ENCODE peak calls at places on chromosomes 1 and 21, in six cellular contexts. One of them, this sample, is unnamed.
A peak's percentile ranks its signal among the peaks of the same experiment; 100 is the strongest.

GRCh38 chr1:165936542-165936941 is 109.1 kb downstream of the UCK2 start:
- DNase-seq in cardiac septum: no peak
- DNase-seq in astrocyte of the cerebellum: no peak
- DNase-seq in activated CD8-positive, alpha-beta memory T cell treated with anti-CD3 and anti-CD28 coated beads for 1 hour: no peak
- DNase-seq in activated naive CD4-positive, alpha-beta T cell: no peak
- DNase-seq in endothelial cell of umbilical vein: no peak
- DNase-seq in this sample: no peak

GRCh38 chr1:3237994-3238704 is 169.1 kb downstream of the PRDM16 start:
- DNase-seq in cardiac septum: no peak
- DNase-seq in astrocyte of the cerebellum: no peak
- DNase-seq in activated CD8-positive, alpha-beta memory T cell treated with anti-CD3 and anti-CD28 coated beads for 1 hour: no peak
- DNase-seq in activated naive CD4-positive, alpha-beta T cell: no peak
- DNase-seq in endothelial cell of umbilical vein: no peak
- DNase-seq in this sample: no peak

GRCh38 chr1:33256701-33257387 is 552 bp downstream of the ZNF362 start:
- DNase-seq in cardiac septum: peak; percentile 80
- DNase-seq in astrocyte of the cerebellum: peak; percentile 36
- DNase-seq in activated CD8-positive, alpha-beta memory T cell treated with anti-CD3 and anti-CD28 coated beads for 1 hour: peak; percentile 18
- DNase-seq in activated naive CD4-positive, alpha-beta T cell: no peak
- DNase-seq in endothelial cell of umbilical vein: peak; percentile 65
- DNase-seq in this sample: peak; percentile 4

GRCh38 chr21:35014302-35015044 is 34.6 kb downstream of the RUNX1 start:
- DNase-seq in cardiac septum: no peak
- DNase-seq in astrocyte of the cerebellum: no peak
- DNase-seq in activated CD8-positive, alpha-beta memory T cell treated with anti-CD3 and anti-CD28 coated beads for 1 hour: no peak
- DNase-seq in activated naive CD4-positive, alpha-beta T cell: no peak
- DNase-seq in endothelial cell of umbilical vein: peak; percentile 8
- DNase-seq in this sample: no peak

GRCh38 chr1:181151378-181152326 is 63.2 kb downstream of the IER5 start:
- DNase-seq in cardiac septum: no peak
- DNase-seq in astrocyte of the cerebellum: no peak
- DNase-seq in activated CD8-positive, alpha-beta memory T cell treated with anti-CD3 and anti-CD28 coated beads for 1 hour: no peak
- DNase-seq in activated naive CD4-positive, alpha-beta T cell: no peak
- DNase-seq in endothelial cell of umbilical vein: no peak
- DNase-seq in this sample: no peak

GRCh38 chr1:22208265-22208972 is 65.5 kb upstream of the WNT4 start:
- DNase-seq in cardiac septum: no peak
- DNase-seq in astrocyte of the cerebellum: no peak
- DNase-seq in activated CD8-positive, alpha-beta memory T cell treated with anti-CD3 and anti-CD28 coated beads for 1 hour: no peak
- DNase-seq in activated naive CD4-positive, alpha-beta T cell: no peak
- DNase-seq in endothelial cell of umbilical vein: no peak
- DNase-seq in this sample: no peak

GRCh38 chr1:10484519-10484918 is 9.8 kb downstream of the PEX14 start:
- DNase-seq in cardiac septum: no peak
- DNase-seq in astrocyte of the cerebellum: no peak
- DNase-seq in activated CD8-positive, alpha-beta memory T cell treated with anti-CD3 and anti-CD28 coated beads for 1 hour: no peak
- DNase-seq in activated naive CD4-positive, alpha-beta T cell: no peak
- DNase-seq in endothelial cell of umbilical vein: no peak
- DNase-seq in this sample: no peak

GRCh38 chr1:206737729-206738222 is 32.8 kb upstream of the IL19 start:
- DNase-seq in cardiac septum: no peak
- DNase-seq in astrocyte of the cerebellum: no peak
- DNase-seq in activated CD8-positive, alpha-beta memory T cell treated with anti-CD3 and anti-CD28 coated beads for 1 hour: no peak
- DNase-seq in activated naive CD4-positive, alpha-beta T cell: no peak
- DNase-seq in endothelial cell of umbilical vein: no peak
- DNase-seq in this sample: no peak

GRCh38 chr1:167428418-167428817 is 89.9 kb downstream of the CD247 start:
- DNase-seq in cardiac septum: no peak
- DNase-seq in astrocyte of the cerebellum: no peak
- DNase-seq in activated CD8-positive, alpha-beta memory T cell treated with anti-CD3 and anti-CD28 coated beads for 1 hour: no peak
- DNase-seq in activated naive CD4-positive, alpha-beta T cell: no peak
- DNase-seq in endothelial cell of umbilical vein: no peak
- DNase-seq in this sample: no peak

GRCh38 chr1:227788279-227789041 is 27.0 kb upstream of the PRSS38 start:
- DNase-seq in cardiac septum: no peak
- DNase-seq in astrocyte of the cerebellum: no peak
- DNase-seq in activated CD8-positive, alpha-beta memory T cell treated with anti-CD3 and anti-CD28 coated beads for 1 hour: no peak
- DNase-seq in activated naive CD4-positive, alpha-beta T cell: no peak
- DNase-seq in endothelial cell of umbilical vein: peak; percentile 62
- DNase-seq in this sample: no peak

GRCh38 chr1:178052650-178053461 is 41.0 kb upstream of the RASAL2 start:
- DNase-seq in cardiac septum: no peak
- DNase-seq in astrocyte of the cerebellum: peak; percentile 52
- DNase-seq in activated CD8-positive, alpha-beta memory T cell treated with anti-CD3 and anti-CD28 coated beads for 1 hour: no peak
- DNase-seq in activated naive CD4-positive, alpha-beta T cell: no peak
- DNase-seq in endothelial cell of umbilical vein: peak; percentile 48
- DNase-seq in this sample: no peak

GRCh38 chr1:156502749-156503671 is 2.4 kb upstream of the MEF2D start:
- DNase-seq in cardiac septum: peak; percentile 90
- DNase-seq in astrocyte of the cerebellum: peak; percentile 72
- DNase-seq in activated CD8-positive, alpha-beta memory T cell treated with anti-CD3 and anti-CD28 coated beads for 1 hour: no peak
- DNase-seq in activated naive CD4-positive, alpha-beta T cell: no peak
- DNase-seq in endothelial cell of umbilical vein: peak; percentile 97
- DNase-seq in this sample: no peak

GRCh38 chr1:97529600-97529999 is 391.2 kb downstream of the DPYD start:
- DNase-seq in cardiac septum: no peak
- DNase-seq in astrocyte of the cerebellum: no peak
- DNase-seq in activated CD8-positive, alpha-beta memory T cell treated with anti-CD3 and anti-CD28 coated beads for 1 hour: no peak
- DNase-seq in activated naive CD4-positive, alpha-beta T cell: no peak
- DNase-seq in endothelial cell of umbilical vein: no peak
- DNase-seq in this sample: no peak

GRCh38 chr1:151009206-151009587 is 948 bp downstream of the PRUNE1 start:
- DNase-seq in cardiac septum: no peak
- DNase-seq in astrocyte of the cerebellum: peak; percentile 81
- DNase-seq in activated CD8-positive, alpha-beta memory T cell treated with anti-CD3 and anti-CD28 coated beads for 1 hour: no peak
- DNase-seq in activated naive CD4-positive, alpha-beta T cell: no peak
- DNase-seq in endothelial cell of umbilical vein: no peak
- DNase-seq in this sample: no peak

GRCh38 chr1:93177991-93178390 is 2.2 kb downstream of the TMED5 start:
- DNase-seq in cardiac septum: no peak
- DNase-seq in astrocyte of the cerebellum: no peak
- DNase-seq in activated CD8-positive, alpha-beta memory T cell treated with anti-CD3 and anti-CD28 coated beads for 1 hour: no peak
- DNase-seq in activated naive CD4-positive, alpha-beta T cell: no peak
- DNase-seq in endothelial cell of umbilical vein: peak; percentile 58
- DNase-seq in this sample: no peak

GRCh38 chr1:3770047-3770765 is 2.3 kb upstream of the SMIM1 start:
- DNase-seq in cardiac septum: no peak
- DNase-seq in astrocyte of the cerebellum: no peak
- DNase-seq in activated CD8-positive, alpha-beta memory T cell treated with anti-CD3 and anti-CD28 coated beads for 1 hour: no peak
- DNase-seq in activated naive CD4-positive, alpha-beta T cell: no peak
- DNase-seq in endothelial cell of umbilical vein: no peak
- DNase-seq in this sample: no peak

GRCh38 chr1:4005431-4005830 is 105.4 kb upstream of the C1orf174 start:
- DNase-seq in cardiac septum: peak; percentile 43
- DNase-seq in astrocyte of the cerebellum: no peak
- DNase-seq in activated CD8-positive, alpha-beta memory T cell treated with anti-CD3 and anti-CD28 coated beads for 1 hour: no peak
- DNase-seq in activated naive CD4-positive, alpha-beta T cell: no peak
- DNase-seq in endothelial cell of umbilical vein: no peak
- DNase-seq in this sample: no peak

GRCh38 chr1:11519629-11520031 is 40.7 kb downstream of the DISP3 start:
- DNase-seq in cardiac septum: peak; percentile 57
- DNase-seq in astrocyte of the cerebellum: no peak
- DNase-seq in activated CD8-positive, alpha-beta memory T cell treated with anti-CD3 and anti-CD28 coated beads for 1 hour: no peak
- DNase-seq in activated naive CD4-positive, alpha-beta T cell: no peak
- DNase-seq in endothelial cell of umbilical vein: no peak
- DNase-seq in this sample: no peak

GRCh38 chr1:25785321-25786067 is 14.5 kb upstream of the SELENON start:
- DNase-seq in cardiac septum: no peak
- DNase-seq in astrocyte of the cerebellum: no peak
- DNase-seq in activated CD8-positive, alpha-beta memory T cell treated with anti-CD3 and anti-CD28 coated beads for 1 hour: no peak
- DNase-seq in activated naive CD4-positive, alpha-beta T cell: no peak
- DNase-seq in endothelial cell of umbilical vein: no peak
- DNase-seq in this sample: no peak

GRCh38 chr1:48043524-48043923 is 46.3 kb upstream of the TRABD2B start:
- DNase-seq in cardiac septum: no peak
- DNase-seq in astrocyte of the cerebellum: no peak
- DNase-seq in activated CD8-positive, alpha-beta memory T cell treated with anti-CD3 and anti-CD28 coated beads for 1 hour: no peak
- DNase-seq in activated naive CD4-positive, alpha-beta T cell: no peak
- DNase-seq in endothelial cell of umbilical vein: no peak
- DNase-seq in this sample: no peak

GRCh38 chr1:121518726-121519041 is 333.9 kb downstream of the SRGAP2C start:
- DNase-seq in cardiac septum: no peak
- DNase-seq in astrocyte of the cerebellum: no peak
- DNase-seq in activated CD8-positive, alpha-beta memory T cell treated with anti-CD3 and anti-CD28 coated beads for 1 hour: no peak
- DNase-seq in activated naive CD4-positive, alpha-beta T cell: no peak
- DNase-seq in endothelial cell of umbilical vein: no peak
- DNase-seq in this sample: no peak

GRCh38 chr21:35528109-35529042 is 479.3 kb upstream of the RUNX1 start:
- DNase-seq in cardiac septum: peak; percentile 80
- DNase-seq in astrocyte of the cerebellum: no peak
- DNase-seq in activated CD8-positive, alpha-beta memory T cell treated with anti-CD3 and anti-CD28 coated beads for 1 hour: no peak
- DNase-seq in activated naive CD4-positive, alpha-beta T cell: no peak
- DNase-seq in endothelial cell of umbilical vein: no peak
- DNase-seq in this sample: no peak

GRCh38 chr1:58687516-58687915 is 12.3 kb downstream of the MYSM1 start:
- DNase-seq in cardiac septum: no peak
- DNase-seq in astrocyte of the cerebellum: no peak
- DNase-seq in activated CD8-positive, alpha-beta memory T cell treated with anti-CD3 and anti-CD28 coated beads for 1 hour: no peak
- DNase-seq in activated naive CD4-positive, alpha-beta T cell: no peak
- DNase-seq in endothelial cell of umbilical vein: no peak
- DNase-seq in this sample: no peak

GRCh38 chr1:79982218-79982617 is 975.7 kb upstream of the ADGRL4 start:
- DNase-seq in cardiac septum: peak; percentile 82
- DNase-seq in astrocyte of the cerebellum: peak; percentile 97
- DNase-seq in activated CD8-positive, alpha-beta memory T cell treated with anti-CD3 and anti-CD28 coated beads for 1 hour: no peak
- DNase-seq in activated naive CD4-positive, alpha-beta T cell: no peak
- DNase-seq in endothelial cell of umbilical vein: peak; percentile 87
- DNase-seq in this sample: no peak

GRCh38 chr1:29674625-29675326 is 438.5 kb downstream of the PTPRU start:
- DNase-seq in cardiac septum: no peak
- DNase-seq in astrocyte of the cerebellum: no peak
- DNase-seq in activated CD8-positive, alpha-beta memory T cell treated with anti-CD3 and anti-CD28 coated beads for 1 hour: no peak
- DNase-seq in activated naive CD4-positive, alpha-beta T cell: no peak
- DNase-seq in endothelial cell of umbilical vein: no peak
- DNase-seq in this sample: no peak

GRCh38 chr21:29367335-29367734 is 68.6 kb downstream of the BACH1 start:
- DNase-seq in cardiac septum: no peak
- DNase-seq in astrocyte of the cerebellum: no peak
- DNase-seq in activated CD8-positive, alpha-beta memory T cell treated with anti-CD3 and anti-CD28 coated beads for 1 hour: no peak
- DNase-seq in activated naive CD4-positive, alpha-beta T cell: no peak
- DNase-seq in endothelial cell of umbilical vein: no peak
- DNase-seq in this sample: no peak

GRCh38 chr1:109929170-109929569 is 18.5 kb downstream of the CSF1 start:
- DNase-seq in cardiac septum: peak; percentile 64
- DNase-seq in astrocyte of the cerebellum: no peak
- DNase-seq in activated CD8-positive, alpha-beta memory T cell treated with anti-CD3 and anti-CD28 coated beads for 1 hour: no peak
- DNase-seq in activated naive CD4-positive, alpha-beta T cell: no peak
- DNase-seq in endothelial cell of umbilical vein: no peak
- DNase-seq in this sample: no peak

This sample was measured in cerebellar nuclear complex.